ENCODE peak calls at places on chromosomes 5 and 9, in seven cellular contexts. A, C, Y, F, D, N and G are unnamed samples.
A peak's percentile ranks its signal among the peaks of the same experiment; 100 is the strongest.

GRCh38 chr9:26262431-26262830 is 584.2 kb upstream of the TUSC1 start:
- DNase-seq in C (no peak), A (no peak), N (no peak), Y (no peak), F (no peak), D (no peak), G (no peak)

GRCh38 chr9:91424403-91425176 is 958 bp upstream of the NFIL3 start:
- DNase-seq in F (peak; percentile 82), C (peak; percentile 48), Y (peak; percentile 92), D (peak; percentile 35), A (peak; percentile 66), N (peak; percentile 75), G (peak; percentile 60)

GRCh38 chr9:77176106-77176505 is 1.2 kb upstream of the VPS13A start:
- DNase-seq in F (no peak), Y (no peak), A (no peak), N (no peak), D (no peak), C (no peak), G (no peak)

GRCh38 chr9:77424993-77425392 is 223.1 kb downstream of the GNA14 start:
- DNase-seq in D (no peak), C (no peak), A (peak; percentile 5), Y (no peak), N (no peak), F (no peak), G (no peak)

GRCh38 chr5:145701404-145701803 is 133.7 kb downstream of the PRELID2 start:
- DNase-seq in C (no peak), F (no peak), A (no peak), N (no peak), D (no peak), Y (no peak), G (no peak)

GRCh38 chr9:7976167-7976755 is 176.7 kb upstream of the DMAC1 start:
- DNase-seq in A (no peak), D (peak; percentile 45), Y (no peak), F (no peak), C (no peak), N (no peak), G (no peak)

GRCh38 chr9:137970686-137971476 is 93.3 kb downstream of the CACNA1B start:
- DNase-seq in Y (peak; percentile 4), D (no peak), N (no peak), A (no peak), C (peak; percentile 15), F (no peak), G (peak; percentile 4)

GRCh38 chr9:132500193-132500592 is 82.2 kb upstream of the BARHL1 start:
- DNase-seq in Y (no peak), A (no peak), D (no peak), C (no peak), N (no peak), F (no peak), G (no peak)

GRCh38 chr9:77926314-77926959 is 105.2 kb downstream of the GNAQ start:
- DNase-seq in A (peak; percentile 41), F (no peak), D (no peak), C (no peak), Y (no peak), N (no peak), G (no peak)

GRCh38 chr5:107887181-107887580 is 216.4 kb upstream of the EFNA5 start:
- DNase-seq in Y (no peak), F (no peak), A (no peak), N (no peak), D (no peak), C (no peak), G (no peak)

GRCh38 chr9:69121155-69122085 is 52.7 kb upstream of the TJP2 start:
- DNase-seq in D (no peak), A (peak; percentile 44), Y (peak; percentile 33), N (peak; percentile 90), F (peak; percentile 61), C (peak; percentile 72), G (peak; percentile 56)

GRCh38 chr9:84917366-84918063 is 248.0 kb downstream of the NTRK2 start:
- DNase-seq in F (no peak), C (no peak), Y (no peak), D (no peak), N (no peak), A (peak; percentile 6), G (no peak)

GRCh38 chr9:581673-582497 is 259.6 kb upstream of the DMRT1 start:
- DNase-seq in Y (no peak), F (no peak), N (peak; percentile 83), A (no peak), C (peak; percentile 41), D (no peak), G (peak; percentile 26)

GRCh38 chr9:133205996-133206931 is 2.8 kb downstream of the OBP2B start:
- DNase-seq in A (no peak), F (no peak), D (no peak), Y (no peak), C (no peak), N (no peak), G (no peak)

GRCh38 chr5:88254320-88254719 is 14.3 kb downstream of the TMEM161B start:
- DNase-seq in Y (no peak), D (no peak), N (no peak), F (no peak), A (no peak), C (no peak), G (no peak)

GRCh38 chr9:121459513-121459912 is 40.1 kb downstream of the GGTA1 start:
- DNase-seq in A (no peak), F (no peak), D (no peak), Y (no peak), N (peak; percentile 61), C (no peak), G (no peak)

GRCh38 chr9:76916231-76916630 is 10.3 kb upstream of the PRUNE2 start:
- DNase-seq in N (no peak), C (no peak), A (no peak), F (no peak), D (no peak), Y (no peak), G (no peak)

GRCh38 chr5:54066433-54066832 is 243.9 kb downstream of the ARL15 start:
- DNase-seq in A (no peak), N (no peak), C (no peak), F (no peak), D (no peak), Y (no peak), G (no peak)
- H3K4me3 ChIP-seq in A (no peak overlapping the region), N (no peak overlapping the region), C (no peak overlapping the region), F (no peak overlapping the region), D (no peak overlapping the region), Y (no peak overlapping the region), G (no peak overlapping the region)

GRCh38 chr9:2319421-2319820 is 302.2 kb upstream of the VLDLR start:
- DNase-seq in F (no peak), C (no peak), Y (no peak), N (no peak), D (no peak), A (no peak), G (no peak)

GRCh38 chr9:2324742-2325141 is 296.8 kb upstream of the VLDLR start:
- DNase-seq in C (no peak), Y (no peak), A (no peak), D (no peak), N (no peak), F (no peak), G (no peak)

GRCh38 chr9:2320126-2320525 is 301.5 kb upstream of the VLDLR start:
- DNase-seq in Y (no peak), A (no peak), C (no peak), N (no peak), D (no peak), F (no peak), G (no peak)

GRCh38 chr9:2320632-2321031 is 301.0 kb upstream of the VLDLR start:
- DNase-seq in N (no peak), Y (no peak), A (no peak), D (no peak), F (no peak), C (no peak), G (no peak)

GRCh38 chr9:2321523-2322148 is 300.0 kb upstream of the VLDLR start:
- DNase-seq in D (no peak), C (no peak), Y (no peak), F (no peak), N (no peak), A (no peak), G (no peak)
- H3K9me3 ChIP-seq in D (no peaks in the 10 kb centered on the region), C (no peaks in the 10 kb centered on the region), Y (no peaks in the 10 kb centered on the region), F (no peaks in the 10 kb centered on the region), N (peaks cover 9% of the 10 kb centered on the region), A (no peaks in the 10 kb centered on the region), G (no peaks in the 10 kb centered on the region)

GRCh38 chr9:2600307-2600706 is 21.3 kb upstream of the VLDLR start:
- DNase-seq in A (no peak), N (no peak), F (no peak), D (no peak), C (no peak), Y (no peak), G (no peak)
- TF ChIP-seq CTCF in A (peak; percentile 12), N (peak; percentile 72), F (peak; percentile 24), D (no peak), C (no peak), Y (no peak), G (peak; percentile 7)

GRCh38 chr9:18489861-18490260 is 15.9 kb downstream of the ADAMTSL1 start:
- DNase-seq in A (no peak), F (no peak), N (no peak), D (no peak), C (no peak), Y (no peak), G (no peak)
- H3K4me3 ChIP-seq in A (no peak overlapping the region), F (no peak overlapping the region), N (no peak overlapping the region), D (no peak overlapping the region), C (no peak overlapping the region), Y (no peak overlapping the region), G (no peak overlapping the region)

DNA sequence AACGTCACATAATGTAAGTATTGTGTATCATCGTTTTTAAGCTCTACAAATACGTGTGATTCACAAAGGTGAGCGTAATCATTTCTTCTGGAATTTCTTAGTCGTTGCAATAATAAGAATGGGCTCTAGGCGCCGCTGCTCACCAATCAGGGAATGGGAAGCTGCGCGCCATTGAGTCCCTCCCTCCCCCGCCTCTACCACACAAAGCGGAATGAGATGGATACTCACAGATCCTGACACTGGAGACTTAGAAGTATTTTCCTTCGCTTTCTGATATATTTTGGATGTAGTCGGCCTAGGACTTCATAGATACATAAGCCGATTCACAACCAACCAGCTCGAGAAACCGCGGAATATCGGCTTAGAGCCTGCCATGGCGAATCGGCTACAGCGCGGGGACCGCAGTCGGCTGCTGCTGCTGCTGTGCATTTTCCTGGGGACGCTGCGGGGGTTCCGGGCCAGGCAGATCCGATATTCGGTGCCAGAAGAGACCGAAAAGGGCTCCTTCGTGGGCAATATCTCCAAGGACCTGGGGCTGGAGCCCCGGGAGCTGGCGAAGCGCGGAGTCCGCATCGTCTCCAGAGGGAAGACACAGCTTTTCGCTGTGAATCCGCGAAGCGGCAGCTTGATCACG is at the start of gene PCDHGA11:
- DNase-seq in N (peak; percentile 92), A (peak; percentile 67), D (no peak), Y (no peak), F (no peak), C (no peak), G (peak; percentile 30)
- H3K9me3 ChIP-seq in N (peaks cover 68% of the 10 kb centered on the region), A (peaks cover 46% of the 10 kb centered on the region), D (peaks cover 9% of the 10 kb centered on the region), Y (no peaks in the 10 kb centered on the region), F (peaks cover 66% of the 10 kb centered on the region), C (peaks cover 30% of the 10 kb centered on the region), G (peaks cover 25% of the 10 kb centered on the region)